ENCODE peak calls at places on chromosomes 16 and 17, in seven cellular contexts. O is lung; J is CD4-positive, alpha-beta T cell; A is endothelial cell; F is PC-9; P is heart right ventricle; Q is heart left ventricle. T is an unnamed sample.

GRCh38 chr17:2688351-2689342 is 22.9 kb downstream of the CLUH start:
- DNase-seq in Q (peak; percentile 16), A (no peak), O (peak; percentile 80), J (no peak), P (peak; percentile 6), F (no peak), T (peak; percentile 17)

GRCh38 chr16:59339871-59340270 is 605.8 kb upstream of the GOT2 start:
- DNase-seq in A (no peak), O (no peak), Q (no peak), J (no peak), F (no peak), P (no peak), T (no peak)

GRCh38 chr17:69539781-69540319 is 125.4 kb downstream of the MAP2K6 start:
- DNase-seq in F (no peak), P (no peak), O (no peak), Q (no peak), A (no peak), J (no peak), T (no peak)

GRCh38 chr16:84450176-84450865 is 54.1 kb downstream of the MEAK7 start:
- DNase-seq in A (no peak), F (no peak), P (no peak), O (no peak), Q (no peak), J (no peak), T (no peak)

GRCh38 chr17:39235555-39236221 is 9.9 kb upstream of the STAC2 start:
- DNase-seq in A (peak; percentile 65), Q (no peak), O (no peak), F (no peak), J (peak; percentile 47), P (no peak), T (peak; percentile 84)

GRCh38 chr17:320809-321385 is 31.7 kb downstream of the RPH3AL start:
- DNase-seq in F (no peak), J (no peak), P (no peak), O (no peak), Q (no peak), A (no peak), T (no peak)

GRCh38 chr16:19613834-19614233 is 58.3 kb downstream of the VPS35L start:
- DNase-seq in P (no peak), F (no peak), Q (no peak), A (no peak), J (no peak), O (no peak), T (no peak)

GRCh38 chr16:51002889-51003490 is 148.1 kb downstream of the SALL1 start:
- DNase-seq in J (no peak), O (no peak), Q (no peak), F (no peak), A (no peak), P (peak; percentile 12), T (no peak)

GRCh38 chr17:63881935-63882601 is at the start of gene GH2:
- DNase-seq in P (peak; percentile 24), O (peak; percentile 49), A (peak; percentile 72), J (peak; percentile 59), F (peak; percentile 58), Q (no peak), T (peak; percentile 85)

GRCh38 chr16:53258809-53259208 is 175.5 kb upstream of the RBL2 start:
- DNase-seq in Q (no peak), J (no peak), O (no peak), P (no peak), A (no peak), F (no peak), T (no peak)

GRCh38 chr17:19447085-19447583 is 36.1 kb downstream of the RNF112 start:
- DNase-seq in A (peak; percentile 82), F (peak; percentile 73), P (peak; percentile 82), Q (peak; percentile 68), J (peak; percentile 53), O (peak; percentile 74), T (peak; percentile 87)

GRCh38 chr17:58136669-58137279 is 11.4 kb upstream of the OR4D1 start:
- DNase-seq in O (no peak), J (no peak), P (no peak), F (peak; percentile 14), Q (no peak), A (peak; percentile 24), T (no peak)
- TF ChIP-seq CTCF in O (no peak), J (no peak), P (no peak), F (peak; percentile 69), Q (peak; percentile 23), A (no peak), T (no peak)

DNA sequence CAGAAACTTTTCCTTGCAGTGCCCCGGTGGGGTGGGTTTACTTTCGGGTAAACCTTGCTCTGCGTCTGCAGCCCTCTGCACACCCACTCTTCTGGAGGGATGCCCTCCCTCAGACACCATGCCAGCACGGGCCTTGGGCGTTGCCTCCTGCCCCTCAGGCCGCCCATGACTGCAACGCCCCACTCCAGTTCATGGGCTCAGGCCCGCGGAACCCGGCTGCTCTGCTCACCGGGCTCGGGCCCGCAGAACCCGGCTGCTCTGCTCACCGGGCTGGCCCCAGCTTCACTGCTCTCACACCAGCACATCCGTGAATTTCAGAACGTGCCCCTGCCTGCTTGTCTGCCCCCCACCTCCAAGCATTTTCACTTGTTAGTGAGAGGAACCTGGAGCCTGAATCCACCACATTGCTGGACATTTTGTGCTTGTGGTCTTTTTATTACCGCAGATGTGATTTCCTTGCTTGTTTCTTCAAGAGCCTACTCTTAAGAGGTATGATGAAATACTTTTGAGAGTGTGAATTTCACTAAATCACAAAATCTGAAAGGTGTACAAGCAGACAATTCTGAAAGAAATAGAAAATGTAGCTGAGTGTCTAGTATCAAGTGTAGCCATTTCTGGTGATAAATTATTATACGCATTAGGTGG is 130.9 kb downstream of the RPTOR start:
- DNase-seq in O (no peak), A (no peak), F (no peak), J (no peak), Q (no peak), P (no peak), T (no peak)
- TF ChIP-seq CTCF in O (no peak), A (no peak), F (no peak), J (no peak), Q (no peak), P (no peak), T (no peak)

DNA sequence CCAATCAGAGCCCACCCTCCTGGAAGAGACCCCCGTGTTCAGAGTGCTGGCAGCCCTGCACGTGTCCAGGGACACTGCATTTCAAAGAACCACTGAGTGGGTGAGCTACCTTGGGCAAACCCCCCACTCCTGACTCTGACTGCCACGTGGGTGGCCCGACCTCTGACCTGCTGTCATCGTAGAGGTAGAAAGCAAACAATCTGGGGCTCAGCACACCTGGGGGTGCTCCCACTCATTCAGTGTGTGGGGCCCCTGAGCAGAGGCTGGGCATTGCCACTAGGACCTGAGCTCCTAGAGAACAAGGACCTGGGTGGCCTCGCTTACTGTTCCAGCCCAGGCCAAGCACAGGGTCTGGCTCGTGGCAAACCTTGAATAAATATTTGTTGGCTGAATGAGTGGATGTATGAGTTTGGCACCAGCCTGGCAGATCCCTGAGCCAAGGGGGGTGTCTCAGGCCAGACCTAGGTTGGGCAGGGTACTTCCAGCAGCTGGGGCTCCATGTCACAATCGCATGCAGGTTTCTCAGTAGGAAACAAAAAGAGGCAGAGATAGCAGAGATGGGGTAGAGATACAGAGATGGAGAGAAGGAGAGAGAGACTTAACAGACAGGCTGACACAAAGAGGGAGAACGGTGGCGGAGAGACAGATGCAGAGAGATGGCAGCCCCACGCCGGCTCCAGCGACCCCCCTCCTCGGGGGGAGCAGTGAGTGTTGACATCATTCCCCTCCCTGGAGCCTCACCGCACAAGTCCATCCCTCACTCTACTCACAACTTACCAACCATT is 5.4 kb upstream of the DRC7 start:
- DNase-seq in O (no peak), A (no peak), Q (no peak), J (no peak), F (no peak), P (no peak), T (no peak)
- TF ChIP-seq CTCF in O (no peak), A (no peak), Q (no peak), J (no peak), F (no peak), P (no peak), T (no peak)

GRCh38 chr17:57125406-57125805 is 40.4 kb downstream of the AKAP1 start:
- DNase-seq in O (no peak), Q (no peak), J (no peak), F (no peak), P (no peak), A (no peak), T (no peak)

GRCh38 chr17:57117798-57118197 is 32.8 kb downstream of the AKAP1 start:
- DNase-seq in O (no peak), A (no peak), Q (no peak), J (no peak), P (no peak), F (no peak), T (no peak)

GRCh38 chr17:57120814-57121213 is 35.8 kb downstream of the AKAP1 start:
- DNase-seq in Q (no peak), J (no peak), O (no peak), P (no peak), A (no peak), F (no peak), T (no peak)

GRCh38 chr17:57124053-57124452 is 39.0 kb downstream of the AKAP1 start:
- DNase-seq in Q (no peak), P (no peak), O (no peak), F (no peak), A (no peak), J (no peak), T (no peak)

GRCh38 chr17:57121308-57122042 is 36.4 kb downstream of the AKAP1 start:
- DNase-seq in J (no peak), Q (no peak), P (peak; percentile 29), O (no peak), A (peak; percentile 68), F (peak; percentile 20), T (peak; percentile 40)
- TF ChIP-seq CTCF in J (no peak), Q (peak; percentile 55), P (peak; percentile 47), O (no peak), A (peak; percentile 34), F (peak; percentile 60), T (peak; percentile 37)